ENCODE peak calls at places on chromosomes 5 and 9, in five cellular contexts. A, V, K, I and G are unnamed samples.

GRCh38 chr5:103148213-103148612 is 28.1 kb downstream of the PPIP5K2 start:
- DNase-seq in A (no peak), V (no peak), K (no peak), I (no peak), G (no peak)

GRCh38 chr5:134583821-134584220 is 48.8 kb downstream of the SAR1B start:
- DNase-seq in A (no peak), V (no peak), K (no peak), I (no peak), G (no peak)

GRCh38 chr5:142327111-142327842 is 2.5 kb upstream of the SPRY4 start:
- DNase-seq in A (no peak), V (no peak), K (no peak), I (no peak), G (no peak)

GRCh38 chr5:43773032-43773830 is 170.3 kb downstream of the NNT start:
- DNase-seq in A (no peak), V (no peak), K (no peak), I (no peak), G (peak)

GRCh38 chr9:89484475-89485404 is 13.2 kb downstream of the SEMA4D start:
- DNase-seq in A (no peak), V (peak), K (no peak), I (no peak), G (no peak)

GRCh38 chr5:161544350-161544765 is 2.2 kb downstream of the GABRB2 start:
- DNase-seq in A (peak), V (peak), K (no peak), I (peak), G (peak)

GRCh38 chr5:62152394-62153123 is 153.4 kb upstream of the KIF2A start:
- DNase-seq in A (no peak), V (no peak), K (no peak), I (no peak), G (no peak)

GRCh38 chr9:110156902-110157301 is 51.1 kb downstream of the C9orf152 start:
- DNase-seq in A (no peak), V (peak), K (no peak), I (no peak), G (no peak)

GRCh38 chr9:134055981-134056461 is 11.8 kb downstream of the BRD3 start:
- DNase-seq in A (peak), V (no peak), K (peak), I (peak), G (peak)

GRCh38 chr5:96528816-96529474 is 95.9 kb upstream of the PCSK1 start:
- DNase-seq in A (no peak), V (no peak), K (no peak), I (no peak), G (no peak)

GRCh38 chr5:2013301-2014057 is 130.8 kb upstream of the IRX4 start:
- DNase-seq in A (no peak), V (no peak), K (no peak), I (no peak), G (no peak)

GRCh38 chr9:98997580-98997979 is 53.9 kb downstream of the COL15A1 start:
- DNase-seq in A (no peak), V (no peak), K (no peak), I (no peak), G (no peak)

GRCh38 chr9:120830151-120830550 is 12.6 kb downstream of the PSMD5 start:
- DNase-seq in A (no peak), V (no peak), K (no peak), I (no peak), G (no peak)

GRCh38 chr5:25444697-25445096 is 799.9 kb upstream of the CDH10 start:
- DNase-seq in A (no peak), V (no peak), K (no peak), I (no peak), G (no peak)

GRCh38 chr9:95317119-95317892 is at the start of gene FANCC:
- DNase-seq in A (peak), V (peak), K (peak), I (peak), G (peak)

GRCh38 chr9:107707419-107707837 is 217.9 kb upstream of the KLF4 start:
- DNase-seq in A (no peak), V (no peak), K (no peak), I (no peak), G (no peak)

GRCh38 chr5:79936644-79937216 is 54.3 kb downstream of the MTX3 start:
- DNase-seq in A (no peak), V (no peak), K (no peak), I (no peak), G (no peak)

GRCh38 chr9:107175826-107176500 is 107.1 kb upstream of the RAD23B start:
- DNase-seq in A (no peak), V (no peak), K (peak), I (peak), G (no peak)

GRCh38 chr9:107815782-107816181 is 326.2 kb upstream of the KLF4 start:
- DNase-seq in A (no peak), V (no peak), K (no peak), I (no peak), G (no peak)

GRCh38 chr9:132572921-132573320 is 9.5 kb upstream of the BARHL1 start:
- DNase-seq in A (no peak), V (no peak), K (no peak), I (peak), G (peak)

GRCh38 chr9:105835721-105836120 is 141.4 kb downstream of the TMEM38B start:
- DNase-seq in A (no peak), V (no peak), K (no peak), I (peak), G (no peak)

GRCh38 chr5:155082401-155082800 is 68.8 kb downstream of the KIF4B start:
- DNase-seq in A (no peak), V (no peak), K (no peak), I (no peak), G (no peak)

GRCh38 chr5:163248333-163248732 is 189.1 kb upstream of the CCNG1 start:
- DNase-seq in A (no peak), V (no peak), K (no peak), I (no peak), G (no peak)

DNA sequence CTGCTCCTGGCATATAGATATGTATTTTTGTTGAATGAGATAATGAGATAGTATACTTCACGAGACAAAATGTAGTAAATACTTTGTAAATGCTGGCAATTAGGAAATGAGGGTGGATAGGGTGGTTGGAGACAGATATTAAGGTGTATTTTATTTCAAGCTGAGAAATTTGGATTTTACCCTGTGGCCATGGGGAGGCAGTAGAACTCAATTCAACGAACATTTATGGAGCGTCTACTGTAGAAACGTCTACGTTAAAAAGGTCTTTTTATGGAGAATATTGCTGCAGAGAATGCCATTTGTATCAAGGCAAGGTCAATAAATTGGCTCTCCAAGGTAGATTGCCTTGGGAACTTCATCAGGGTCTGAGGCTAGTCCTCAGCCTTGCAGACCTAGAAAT is 21.5 kb upstream of the RALGPS1 start:
- DNase-seq in A (no peak), V (no peak), K (no peak), I (no peak), G (peak)
- TF ChIP-seq CTCF in A (peak), V (no peak), K (peak), I (peak), G (no peak)

DNA sequence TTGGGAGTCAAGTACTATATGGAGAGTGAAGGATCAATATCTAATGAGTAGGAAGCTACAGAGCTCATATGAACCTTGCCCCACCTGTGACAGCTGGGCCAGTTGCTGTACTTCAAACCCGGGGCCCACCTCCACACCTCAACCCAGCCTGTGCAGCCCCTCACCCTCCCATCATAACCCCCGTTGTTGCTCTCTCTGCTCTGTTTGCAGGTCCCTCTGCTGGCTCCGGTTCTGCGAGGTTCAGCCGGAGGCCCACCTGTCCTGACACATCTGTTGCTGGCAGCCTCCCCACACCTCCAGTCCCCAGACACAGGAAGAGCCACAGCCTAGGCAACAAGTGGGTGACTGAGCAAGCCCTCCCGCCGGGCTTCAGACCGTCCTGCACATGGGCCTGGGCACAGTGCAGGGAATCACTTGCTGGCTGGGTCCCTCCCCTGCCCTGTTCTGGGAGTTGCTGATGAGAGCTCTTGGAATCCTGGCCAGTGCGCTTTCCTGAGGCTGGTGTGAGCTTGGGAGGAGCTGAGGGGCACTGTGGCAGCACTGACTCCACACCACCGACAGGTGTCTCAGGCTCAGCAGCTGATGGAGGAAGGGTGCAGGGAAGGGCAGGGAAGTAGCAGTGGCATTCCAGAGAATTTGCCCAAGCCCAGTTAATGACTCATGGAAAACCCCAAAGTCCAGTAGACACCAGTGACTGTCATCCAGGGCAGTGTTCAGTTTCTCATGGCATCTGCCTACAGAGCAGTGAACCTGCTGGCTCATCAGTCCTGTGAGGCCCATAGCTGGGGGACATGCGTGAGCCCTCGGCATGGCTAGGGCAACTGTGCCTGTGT is 69.5 kb upstream of the GARNL3 start:
- DNase-seq in A (no peak), V (no peak), K (peak), I (no peak), G (no peak)
- TF ChIP-seq CTCF in A (no peak), V (no peak), K (no peak), I (no peak), G (no peak)

DNA sequence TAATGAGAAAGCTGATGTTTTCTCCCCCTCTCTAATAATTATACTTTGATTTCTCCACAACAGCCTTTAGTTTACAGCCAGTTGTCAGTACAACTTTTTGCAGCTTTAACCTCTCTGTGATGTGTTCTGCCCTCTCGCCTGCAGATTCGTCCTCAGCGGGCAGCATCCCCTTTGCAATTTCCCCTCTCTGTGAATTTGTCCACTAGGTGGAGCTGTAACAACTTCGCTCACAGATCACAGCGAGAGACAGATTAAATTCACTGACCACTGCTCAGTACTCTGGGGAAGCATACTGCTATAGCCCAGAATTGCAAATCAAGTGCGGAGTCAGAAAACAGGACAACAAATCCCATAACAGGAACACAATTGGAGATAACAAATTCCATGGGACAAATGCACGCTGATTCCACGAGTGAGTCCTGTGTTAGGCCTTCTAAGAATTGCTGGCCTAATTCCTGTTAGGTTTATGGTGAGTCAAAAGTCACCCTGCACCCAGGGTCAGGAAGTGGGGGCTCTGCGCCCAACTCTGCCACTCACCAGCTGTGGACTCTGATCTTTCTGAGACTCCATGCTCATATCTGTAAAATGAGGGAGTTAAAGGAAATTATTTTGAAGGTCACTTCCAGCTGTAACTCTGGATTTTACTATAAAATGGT is 2124.9 kb downstream of the MAT2B start:
- DNase-seq in A (peak), V (peak), K (no peak), I (peak), G (peak)
- TF ChIP-seq CTCF in A (peak), V (peak), K (peak), I (peak), G (peak)

GRCh38 chr9:15967068-15967467 is 414.2 kb downstream of the CCDC171 start:
- DNase-seq in A (no peak), V (no peak), K (no peak), I (no peak), G (no peak)
- TF ChIP-seq CTCF in A (no peak), V (no peak), K (no peak), I (peak), G (no peak)

DNA sequence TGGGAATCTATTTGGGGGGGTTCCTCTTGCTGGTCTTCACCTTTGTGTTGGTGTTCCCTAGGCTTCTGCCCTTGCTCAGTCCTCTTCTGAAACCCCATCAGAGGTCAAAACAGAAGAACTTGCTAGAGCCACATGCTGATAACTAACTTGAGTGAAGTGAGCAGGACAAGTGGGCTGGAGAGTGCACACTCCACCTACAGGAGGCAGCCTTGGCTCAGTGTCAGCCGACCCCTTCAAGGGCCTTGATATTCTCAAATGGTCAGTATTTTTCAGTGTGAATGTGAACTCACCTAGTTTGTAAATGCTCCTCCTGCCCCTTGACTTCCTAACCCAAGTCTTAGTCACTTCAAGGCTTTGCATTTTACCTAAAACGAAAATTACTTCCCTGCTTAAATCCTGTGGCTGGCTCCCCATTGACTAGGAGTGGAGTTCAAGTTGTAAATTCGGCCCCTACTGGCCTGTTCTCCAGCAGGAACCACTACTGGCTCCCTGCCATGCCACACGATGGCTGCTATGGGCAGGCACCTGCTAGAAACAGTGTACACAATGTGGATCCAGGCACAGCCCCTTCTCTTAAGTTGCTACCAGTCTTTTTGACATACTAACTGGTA is 3.6 kb upstream of the SLC1A3 start:
- DNase-seq in A (no peak), V (no peak), K (peak), I (no peak), G (no peak)
- TF ChIP-seq CTCF in A (no peak), V (peak), K (no peak), I (peak), G (no peak)

GRCh38 chr5:89996892-89997291 is 412.7 kb downstream of the CETN3 start:
- DNase-seq in A (peak), V (no peak), K (no peak), I (no peak), G (no peak)

GRCh38 chr5:89998505-89998904 is 411.1 kb downstream of the CETN3 start:
- DNase-seq in A (no peak), V (no peak), K (no peak), I (no peak), G (no peak)

GRCh38 chr5:89991592-89991991 is 418.0 kb downstream of the CETN3 start:
- DNase-seq in A (no peak), V (no peak), K (no peak), I (no peak), G (no peak)

GRCh38 chr5:89992201-89992600 is 417.4 kb downstream of the CETN3 start:
- DNase-seq in A (no peak), V (no peak), K (no peak), I (no peak), G (no peak)

DNA sequence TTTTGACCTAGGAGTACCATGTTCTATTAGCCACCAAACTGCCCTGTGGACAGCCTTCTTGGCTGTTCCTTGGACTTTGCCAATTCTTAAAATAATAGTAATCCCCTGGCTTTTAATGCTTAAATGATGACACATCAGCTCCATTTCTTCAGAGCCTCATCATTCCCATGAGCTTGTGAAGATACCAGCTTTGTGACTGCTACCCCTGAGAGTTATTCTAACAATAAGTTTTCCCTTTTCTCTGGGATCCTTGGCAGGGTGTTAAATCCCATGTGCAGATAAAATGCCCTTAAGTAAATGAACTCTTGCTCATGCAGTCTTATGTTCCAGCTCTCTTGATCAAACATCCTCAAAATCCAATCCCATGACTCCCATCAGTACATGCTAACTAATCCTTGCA is 415.3 kb downstream of the CETN3 start:
- DNase-seq in A (no peak), V (no peak), K (no peak), I (no peak), G (no peak)
- TF ChIP-seq CTCF in A (no peak), V (no peak), K (no peak), I (no peak), G (no peak)

GRCh38 chr5:59348189-59348588 is 545.3 kb downstream of the PDE4D start:
- DNase-seq in A (no peak), V (no peak), K (no peak), I (no peak), G (peak)
- TF ChIP-seq CTCF in A (no peak), V (no peak), K (no peak), I (peak), G (no peak)